ENCODE peak calls at places on chromosomes 13 and 19, in nine cellular contexts. I is fibroblast of gingiva; D is Calu3; H is NCI-H1436; J is COR-L47; A is iPS-NIHi11; K is CD4-positive, alpha-beta memory T cell; R is stimulated activated CD4-positive, alpha-beta T cell treated with anti-CD3 and anti-CD28 coated beads, Interleukin-15, amount 100 ng/mL, for 24 hours; Y is HEK293T. W is an unnamed sample.

GRCh38 chr13:66567899-66568612 is 662.1 kb downstream of the PCDH9 start:
- DNase-seq in K (no peak), Y (no peak), J (no peak), D (no peak), R (no peak), I (no peak), H (no peak), A (no peak), W (no peak)

GRCh38 chr13:78192721-78193120 is 274.1 kb upstream of the EDNRB start:
- DNase-seq in I (no peak), R (no peak), A (no peak), Y (no peak), J (no peak), H (no peak), D (no peak), K (no peak), W (no peak)

GRCh38 chr13:22198001-22198400 is 527.1 kb downstream of the FGF9 start:
- DNase-seq in Y (no peak), I (no peak), A (no peak), H (no peak), R (no peak), K (no peak), D (no peak), J (no peak), W (no peak)

GRCh38 chr19:16022681-16023557 is 53.4 kb upstream of the TPM4 start:
- DNase-seq in D (no peak), K (no peak), J (no peak), H (no peak), A (no peak), Y (no peak), I (no peak), R (no peak), W (no peak)

GRCh38 chr13:20672772-20673171 is 30.7 kb upstream of the IL17D start:
- DNase-seq in I (peak), R (no peak), H (no peak), A (no peak), D (no peak), Y (no peak), K (no peak), J (no peak), W (no peak)

GRCh38 chr13:65830411-65831172 is 1399.5 kb downstream of the PCDH9 start:
- DNase-seq in R (no peak), Y (peak), H (no peak), D (no peak), A (no peak), J (peak), K (no peak), I (no peak), W (no peak)

GRCh38 chr13:40640845-40641458 is 25.5 kb downstream of the FOXO1 start:
- DNase-seq in J (no peak), A (no peak), H (no peak), R (peak), D (no peak), K (peak), I (no peak), Y (no peak), W (no peak)

GRCh38 chr19:20186163-20186562 is 19.1 kb downstream of the ZNF486 start:
- DNase-seq in Y (no peak), I (peak), K (no peak), H (no peak), A (no peak), J (no peak), R (no peak), D (no peak), W (no peak)

GRCh38 chr19:40623403-40624239 is 22.5 kb downstream of the LTBP4 start:
- DNase-seq in H (no peak), R (peak), Y (peak), D (no peak), I (no peak), K (no peak), A (peak), J (peak), W (no peak)

GRCh38 chr13:24107955-24108614 is 52.4 kb upstream of the SPATA13 start:
- DNase-seq in Y (no peak), I (no peak), K (no peak), J (no peak), A (no peak), H (no peak), R (no peak), D (no peak), W (no peak)

GRCh38 chr19:52665529-52665928 is 27.4 kb upstream of the ZNF83 start:
- DNase-seq in H (no peak), Y (no peak), A (no peak), I (no peak), J (no peak), D (no peak), R (no peak), K (no peak), W (no peak)

GRCh38 chr13:26017196-26017921 is 34.5 kb downstream of the SHISA2 start:
- DNase-seq in R (peak), I (no peak), A (no peak), D (no peak), Y (no peak), H (no peak), J (no peak), K (no peak), W (no peak)

GRCh38 chr13:42377640-42378382 is 105.9 kb downstream of the AKAP11 start:
- DNase-seq in A (no peak), R (peak), K (peak), D (no peak), Y (no peak), H (peak), I (no peak), J (no peak), W (peak)

GRCh38 chr19:16200038-16200775 is 2.5 kb downstream of the AP1M1 start:
- DNase-seq in H (no peak), K (no peak), D (no peak), J (no peak), I (peak), Y (peak), A (no peak), R (no peak), W (no peak)

GRCh38 chr13:26656919-26657318 is 99.4 kb downstream of the WASF3 start:
- DNase-seq in I (no peak), Y (no peak), H (no peak), K (no peak), J (peak), A (no peak), D (no peak), R (no peak), W (no peak)

GRCh38 chr13:114140909-114141255 is 8.5 kb upstream of the RASA3 start:
- DNase-seq in Y (no peak), A (no peak), R (peak), H (no peak), J (no peak), D (no peak), I (no peak), K (peak), W (peak)

GRCh38 chr19:46603752-46604241 is 2.7 kb downstream of the CALM3 start:
- DNase-seq in K (no peak), Y (no peak), I (no peak), A (no peak), D (no peak), R (no peak), J (no peak), H (no peak), W (no peak)

GRCh38 chr19:35963514-35963913 is 27.3 kb downstream of the LRFN3 start:
- DNase-seq in R (peak), H (no peak), K (peak), D (peak), J (no peak), Y (peak), I (peak), A (peak), W (no peak)

GRCh38 chr13:25088562-25089221 is 7.2 kb upstream of the PABPC3 start:
- DNase-seq in R (no peak), A (no peak), J (no peak), H (no peak), Y (no peak), D (no peak), K (no peak), I (no peak), W (no peak)

GRCh38 chr13:65638572-65639168 is 1591.5 kb downstream of the PCDH9 start:
- DNase-seq in J (peak), Y (peak), H (peak), K (no peak), I (peak), D (no peak), A (peak), R (no peak), W (no peak)

GRCh38 chr13:84574851-84575250 is 692.6 kb upstream of the SLITRK1 start:
- DNase-seq in D (no peak), K (no peak), J (no peak), Y (peak), R (no peak), H (no peak), I (peak), A (no peak), W (no peak)

GRCh38 chr19:1063030-1063908 is 3.7 kb upstream of the ARHGAP45 start:
- DNase-seq in H (peak), J (no peak), I (no peak), D (peak), R (peak), Y (peak), A (no peak), K (peak), W (peak)

GRCh38 chr13:40164137-40164536 is 502.3 kb downstream of the FOXO1 start:
- DNase-seq in J (no peak), R (no peak), I (peak), D (peak), A (no peak), K (no peak), Y (no peak), H (no peak), W (no peak)

W was measured in naive B cell.